ENCODE peak calls at places on chromosome 19, in ten cellular contexts. X, C, W, R, J, O, S, P, I and B are unnamed samples.
A peak's percentile ranks its signal among the peaks of the same experiment; 100 is the strongest.

GRCh38 chr19:17539288-17540117 is 15.9 kb upstream of the COLGALT1 start:
- DNase-seq in X (peak; percentile 55), C (peak; percentile 94), W (peak; percentile 73), R (peak; percentile 98), J (peak; percentile 87), O (peak; percentile 54), S (peak; percentile 98), P (peak; percentile 96), I (peak; percentile 49), B (peak; percentile 98)

GRCh38 chr19:4284176-4284958 is 5.3 kb downstream of the SHD start:
- DNase-seq in X (peak; percentile 75), C (no peak), W (no peak), R (no peak), J (peak; percentile 69), O (no peak), S (no peak), P (no peak), I (no peak), B (peak; percentile 28)

GRCh38 chr19:13961826-13962737 is 9.8 kb downstream of the DCAF15 start:
- DNase-seq in X (no peak), C (no peak), W (no peak), R (no peak), J (peak; percentile 36), O (no peak), S (no peak), P (no peak), I (no peak), B (no peak)

GRCh38 chr19:1657632-1658445 is 5.4 kb upstream of the TCF3 start:
- DNase-seq in X (peak; percentile 54), C (no peak), W (no peak), R (no peak), J (no peak), O (no peak), S (no peak), P (no peak), I (no peak), B (no peak)

GRCh38 chr19:42544146-42544545 is 15.9 kb upstream of the CEACAM1 start:
- DNase-seq in X (no peak), C (no peak), W (no peak), R (no peak), J (no peak), O (no peak), S (no peak), P (no peak), I (no peak), B (no peak)

GRCh38 chr19:36113895-36114762 is 546 bp downstream of the POLR2I start:
- DNase-seq in X (peak; percentile 48), C (no peak), W (no peak), R (peak; percentile 35), J (peak; percentile 18), O (no peak), S (peak; percentile 22), P (peak; percentile 37), I (peak; percentile 13), B (peak; percentile 41)

GRCh38 chr19:37931941-37932655 is 25.1 kb downstream of the SIPA1L3 start:
- DNase-seq in X (peak; percentile 99), C (peak; percentile 45), W (peak; percentile 67), R (peak; percentile 51), J (peak; percentile 61), O (peak; percentile 40), S (peak; percentile 37), P (no peak), I (peak; percentile 94), B (peak; percentile 66)

GRCh38 chr19:10861118-10861651 is 10.2 kb upstream of the CARM1 start:
- DNase-seq in X (no peak), C (no peak), W (no peak), R (peak; percentile 50), J (peak; percentile 31), O (no peak), S (no peak), P (peak; percentile 39), I (no peak), B (peak; percentile 70)

GRCh38 chr19:38587562-38587961 is 30.2 kb downstream of the MAP4K1 start:
- DNase-seq in X (no peak), C (no peak), W (no peak), R (no peak), J (no peak), O (no peak), S (no peak), P (no peak), I (no peak), B (no peak)

GRCh38 chr19:17926044-17926443 is 6.8 kb upstream of the CCDC124 start:
- DNase-seq in X (no peak), C (no peak), W (no peak), R (no peak), J (no peak), O (no peak), S (no peak), P (no peak), I (no peak), B (no peak)

GRCh38 chr19:18009412-18010066 is 1.6 kb downstream of the ARRDC2 start:
- DNase-seq in X (no peak), C (no peak), W (no peak), R (peak; percentile 31), J (no peak), O (no peak), S (no peak), P (peak; percentile 55), I (no peak), B (no peak)